ENCODE peak calls at places on chromosomes 11 and 22, in four cellular contexts. T is GM23338, K is left ventricle myocardium inferior, G is IMR-90. P is an unnamed sample.

GRCh38 chr11:80993561-80993960 is 1552.7 kb upstream of the TENM4 start:
- DNase-seq in T (peak; percentile 56), K (no peak), G (no peak), P (no peak)

GRCh38 chr11:72483412-72484186 is 49.3 kb upstream of the CLPB start:
- DNase-seq in T (no peak), K (no peak), G (peak; percentile 50), P (no peak)

GRCh38 chr11:120564573-120565301 is 53.2 kb downstream of the GRIK4 start:
- DNase-seq in T (peak; percentile 46), K (peak; percentile 45), G (peak; percentile 75), P (peak; percentile 84)

GRCh38 chr11:125275905-125276634 is 111.5 kb downstream of the PKNOX2 start:
- DNase-seq in T (no peak), K (no peak), G (peak; percentile 64), P (no peak)

GRCh38 chr11:131649861-131650260 is 279.4 kb downstream of the NTM start:
- DNase-seq in T (no peak), K (no peak), G (no peak), P (no peak)

GRCh38 chr11:78192223-78192719 is 3.6 kb downstream of the USP35 start:
- DNase-seq in T (no peak), K (no peak), G (no peak), P (no peak)

GRCh38 chr11:2741377-2742131 is 41.8 kb upstream of the KCNQ1OT1 start:
- DNase-seq in T (no peak), K (peak; percentile 18), G (peak; percentile 74), P (peak; percentile 64)

GRCh38 chr22:50287731-50288130 is 17.6 kb upstream of the MAPK11 start:
- DNase-seq in T (no peak), K (no peak), G (no peak), P (no peak)

GRCh38 chr22:40922484-40923303 is 28.5 kb upstream of the RBX1 start:
- DNase-seq in T (peak; percentile 72), K (no peak), G (peak; percentile 72), P (peak; percentile 42)

GRCh38 chr11:75582935-75583709 is 21.1 kb downstream of the SERPINH1 start:
- DNase-seq in T (peak; percentile 89), K (peak; percentile 70), G (peak; percentile 66), P (peak; percentile 97)

GRCh38 chr11:117535201-117535869 is 207.7 kb downstream of the CEP164 start:
- DNase-seq in T (no peak), K (peak; percentile 59), G (no peak), P (no peak)

GRCh38 chr11:74138572-74138971 is 32.2 kb downstream of the C2CD3 start:
- DNase-seq in T (peak; percentile 12), K (no peak), G (peak; percentile 99), P (no peak)

GRCh38 chr11:10858505-10859360 is 880 bp upstream of the ZBED5 start:
- DNase-seq in T (peak; percentile 86), K (peak; percentile 75), G (peak; percentile 19), P (peak; percentile 75)

GRCh38 chr11:1263036-1263435 is 40.2 kb downstream of the MUC5B start:
- DNase-seq in T (no peak), K (no peak), G (no peak), P (no peak)

GRCh38 chr11:21949741-21950413 is 243.0 kb upstream of the ANO5 start:
- DNase-seq in T (no peak), K (no peak), G (no peak), P (no peak)

GRCh38 chr11:120894207-120894989 is 129.5 kb upstream of the TBCEL start:
- DNase-seq in T (no peak), K (no peak), G (no peak), P (no peak)

GRCh38 chr22:40009231-40009769 is 14.5 kb downstream of the FAM83F start:
- DNase-seq in T (peak; percentile 88), K (no peak), G (peak; percentile 16), P (peak; percentile 86)

GRCh38 chr11:100080401-100080800 is 606.7 kb upstream of the ARHGAP42 start:
- DNase-seq in T (peak; percentile 30), K (no peak), G (no peak), P (no peak)

GRCh38 chr22:17913705-17914282 is 110.6 kb downstream of the MICAL3 start:
- DNase-seq in T (no peak), K (no peak), G (peak; percentile 58), P (no peak)

GRCh38 chr11:23778971-23779370 is 717.9 kb upstream of the LUZP2 start:
- DNase-seq in T (no peak), K (no peak), G (peak; percentile 32), P (no peak)

GRCh38 chr11:1344056-1344635 is 34.7 kb upstream of the TOLLIP start:
- DNase-seq in T (no peak), K (no peak), G (no peak), P (no peak)

GRCh38 chr11:16610738-16611388 is 127.6 kb upstream of the C11orf58 start:
- DNase-seq in T (peak; percentile 83), K (no peak), G (no peak), P (peak; percentile 63)

GRCh38 chr11:64743591-64744543 is at the start of gene RASGRP2:
- DNase-seq in T (peak; percentile 81), K (peak; percentile 88), G (no peak), P (peak; percentile 92)

GRCh38 chr11:8183136-8183535 is 14.3 kb upstream of the RIC3 start:
- DNase-seq in T (no peak), K (no peak), G (no peak), P (no peak)

GRCh38 chr22:39556970-39557811 is 13.4 kb upstream of the CACNA1I start:
- DNase-seq in T (peak; percentile 57), K (no peak), G (peak; percentile 7), P (peak; percentile 88)

GRCh38 chr11:35246725-35247124 is 107.8 kb downstream of the CD44 start:
- DNase-seq in T (no peak), K (no peak), G (peak; percentile 62), P (no peak)

DNA sequence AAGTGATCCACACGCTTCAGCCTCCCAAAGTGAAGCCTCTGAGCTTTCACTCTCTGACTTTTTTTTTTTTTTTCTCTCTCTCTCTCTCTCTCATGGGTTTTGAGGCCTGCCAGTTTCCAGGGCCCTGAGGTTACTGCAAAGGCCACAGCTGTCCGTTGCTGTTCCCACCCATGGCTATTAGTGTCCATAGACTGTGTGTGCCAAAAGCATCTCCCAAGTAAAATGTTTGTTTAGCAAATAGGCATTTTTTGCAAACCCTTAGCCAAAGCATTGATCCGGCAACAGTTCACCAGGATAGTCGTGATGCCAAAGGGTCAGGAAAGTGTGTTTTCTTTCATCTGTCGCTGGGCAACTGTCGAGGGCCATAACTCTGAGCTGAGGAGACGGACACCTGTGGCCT is 18.3 kb downstream of the FADS2 start:
- DNase-seq in T (no peak), K (no peak), G (no peak), P (no peak)
- H3K36me3 ChIP-seq in T (peaks cover 69% of the 10 kb centered on the region), K (peaks cover 25% of the 10 kb centered on the region), G (peaks cover 55% of the 10 kb centered on the region), P (peaks cover 66% of the 10 kb centered on the region)

GRCh38 chr11:106162190-106162589 is 84.7 kb downstream of the AASDHPPT start:
- DNase-seq in T (no peak), K (no peak), G (no peak), P (no peak)

GRCh38 chr11:106159846-106160245 is 82.4 kb downstream of the AASDHPPT start:
- DNase-seq in T (no peak), K (no peak), G (no peak), P (no peak)

GRCh38 chr11:106161775-106162174 is 84.3 kb downstream of the AASDHPPT start:
- DNase-seq in T (no peak), K (no peak), G (no peak), P (no peak)

GRCh38 chr11:106156290-106156937 is 79.0 kb downstream of the AASDHPPT start:
- DNase-seq in T (peak; percentile 72), K (no peak), G (peak; percentile 83), P (peak; percentile 5)

DNA sequence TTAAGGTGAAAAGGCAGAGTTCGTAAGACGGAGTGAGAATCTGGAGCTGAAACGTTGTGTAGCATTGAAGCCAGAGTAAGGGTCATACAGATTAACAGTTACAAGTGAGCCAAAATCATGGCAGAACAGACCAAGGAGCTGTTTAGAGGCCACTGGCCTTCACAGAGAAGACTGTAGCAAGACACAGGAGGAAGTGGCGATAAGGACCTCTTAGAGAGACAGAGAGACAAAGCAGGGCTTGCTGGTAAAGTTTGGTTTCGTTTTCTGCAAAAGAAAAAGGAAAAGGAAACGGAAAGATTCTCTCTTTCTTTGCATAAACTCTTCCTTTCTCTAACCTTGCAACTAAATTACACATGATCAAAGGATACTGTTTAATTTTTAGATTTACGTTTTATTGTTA is 83.0 kb downstream of the AASDHPPT start:
- DNase-seq in T (no peak), K (no peak), G (no peak), P (no peak)
- H3K4me3 ChIP-seq in T (no peak overlapping the region), K (no peak overlapping the region), G (peak overlapping the region; percentile 34), P (no peak overlapping the region)

DNA sequence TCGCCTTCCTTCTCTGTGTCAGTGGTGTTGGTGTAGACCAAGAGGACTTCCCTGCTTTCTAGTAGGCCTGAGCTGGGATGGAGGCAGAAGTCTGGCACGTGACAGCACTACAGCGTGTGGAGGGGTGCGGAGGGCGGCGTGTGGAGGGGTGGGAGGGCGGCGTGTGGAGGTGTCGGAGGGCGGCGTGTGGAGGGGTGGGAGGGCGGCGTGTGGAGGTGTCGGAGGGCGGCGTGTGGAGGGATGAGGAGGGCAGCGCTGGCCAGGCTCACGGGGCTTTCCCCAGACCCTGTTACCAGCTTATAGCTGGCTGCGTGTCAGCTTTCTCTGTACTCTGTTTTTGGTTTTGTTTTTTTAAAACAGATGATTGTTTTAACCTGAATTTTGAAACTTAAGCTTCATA is 45.7 kb upstream of the CTTN start:
- DNase-seq in T (no peak), K (no peak), G (no peak), P (no peak)
- H3K36me3 ChIP-seq in T (peaks cover 28% of the 10 kb centered on the region), K (peaks cover 72% of the 10 kb centered on the region), G (peaks cover 41% of the 10 kb centered on the region), P (peaks cover 40% of the 10 kb centered on the region)

GRCh38 chr22:37306494-37306829 is 24.2 kb downstream of the CYTH4 start:
- DNase-seq in T (no peak), K (no peak), G (no peak), P (no peak)

GRCh38 chr22:37309221-37310074 is 27.1 kb downstream of the CYTH4 start:
- DNase-seq in T (no peak), K (no peak), G (no peak), P (peak; percentile 64)

GRCh38 chr22:37310075-37310606 is 27.8 kb downstream of the CYTH4 start:
- DNase-seq in T (no peak), K (no peak), G (no peak), P (no peak)

GRCh38 chr22:37310815-37311595 is 28.7 kb downstream of the CYTH4 start:
- DNase-seq in T (no peak), K (peak; percentile 43), G (no peak), P (peak; percentile 46)

GRCh38 chr22:37308385-37309200 is 26.3 kb downstream of the CYTH4 start:
- DNase-seq in T (no peak), K (no peak), G (no peak), P (no peak)
- H3K4me3 ChIP-seq in T (no peak overlapping the region), K (no peak overlapping the region), G (no peak overlapping the region), P (no peak overlapping the region)

GRCh38 chr11:108093128-108093904 is 28.1 kb upstream of the ACAT1 start:
- DNase-seq in T (no peak), K (no peak), G (peak; percentile 78), P (no peak)

GRCh38 chr11:108097179-108097578 is 24.2 kb upstream of the ACAT1 start:
- DNase-seq in T (no peak), K (no peak), G (no peak), P (no peak)

GRCh38 chr11:108092134-108092533 is 29.2 kb upstream of the ACAT1 start:
- DNase-seq in T (no peak), K (no peak), G (no peak), P (no peak)
- H3K36me3 ChIP-seq in T (peaks cover 13% of the 10 kb centered on the region), K (peaks cover 61% of the 10 kb centered on the region), G (peaks cover 19% of the 10 kb centered on the region), P (peaks cover 5% of the 10 kb centered on the region)

DNA sequence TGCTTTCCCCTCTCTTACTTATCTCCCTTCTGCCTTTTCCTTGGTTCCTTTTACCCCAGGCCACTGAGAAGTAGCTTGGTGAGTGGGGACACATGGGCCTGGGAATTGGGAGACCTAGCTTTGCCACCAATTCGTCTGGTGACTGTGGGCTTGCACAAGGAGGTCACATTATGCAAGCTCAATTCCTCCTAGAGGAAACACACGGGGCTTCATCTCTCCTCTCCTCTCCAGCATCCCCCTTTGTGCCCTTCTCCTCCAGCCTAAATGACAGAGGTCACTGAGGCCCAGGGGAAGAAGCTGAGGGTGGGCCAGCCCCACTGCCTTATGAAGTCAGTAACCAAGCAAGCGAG is 2.2 kb downstream of the CLCF1 start:
- DNase-seq in T (no peak), K (no peak), G (no peak), P (no peak)
- H3K4me3 ChIP-seq in T (peak overlapping the region; percentile 72), K (peak overlapping the region; percentile 82), G (no peak overlapping the region), P (no peak overlapping the region)

P was measured in H7.